ENCODE peak calls at places on chromosome 4, in five cellular contexts. One of them, this sample, is unnamed.

GRCh38 chr4:76831475-76832390 is 66.2 kb downstream of the SOWAHB start:
- DNase-seq in HCT116: no peak
- DNase-seq in astrocyte of the cerebellum: no peak
- DNase-seq in heart left ventricle: no peak
- DNase-seq in uterus: no peak
- DNase-seq in this sample: no peak

GRCh38 chr4:104128031-104128849 is 366.5 kb downstream of the CXXC4 start:
- DNase-seq in HCT116: no peak
- DNase-seq in astrocyte of the cerebellum: peak; percentile 3
- DNase-seq in heart left ventricle: no peak
- DNase-seq in uterus: no peak
- DNase-seq in this sample: no peak

GRCh38 chr4:5051210-5051691 is at the start of gene STK32B:
- DNase-seq in HCT116: no peak
- DNase-seq in astrocyte of the cerebellum: peak; percentile 15
- DNase-seq in heart left ventricle: peak; percentile 80
- DNase-seq in uterus: peak; percentile 55
- DNase-seq in this sample: peak; percentile 45

GRCh38 chr4:101475246-101475645 is 127.9 kb upstream of the PPP3CA start:
- DNase-seq in HCT116: no peak
- DNase-seq in astrocyte of the cerebellum: no peak
- DNase-seq in heart left ventricle: no peak
- DNase-seq in uterus: no peak
- DNase-seq in this sample: no peak

GRCh38 chr4:142547974-142548373 is 298.1 kb downstream of the INPP4B start:
- DNase-seq in HCT116: no peak
- DNase-seq in astrocyte of the cerebellum: no peak
- DNase-seq in heart left ventricle: no peak
- DNase-seq in uterus: no peak
- DNase-seq in this sample: no peak

GRCh38 chr4:1241936-1242505 is 6.9 kb downstream of the CTBP1 start:
- DNase-seq in HCT116: no peak
- DNase-seq in astrocyte of the cerebellum: no peak
- DNase-seq in heart left ventricle: peak; percentile 55
- DNase-seq in uterus: no peak
- DNase-seq in this sample: no peak

GRCh38 chr4:148116264-148116663 is 325.9 kb downstream of the NR3C2 start:
- DNase-seq in HCT116: no peak
- DNase-seq in astrocyte of the cerebellum: peak; percentile 92
- DNase-seq in heart left ventricle: no peak
- DNase-seq in uterus: no peak
- DNase-seq in this sample: no peak

GRCh38 chr4:38663021-38663800 is 788 bp upstream of the KLF3 start:
- DNase-seq in HCT116: no peak
- DNase-seq in astrocyte of the cerebellum: peak; percentile 57
- DNase-seq in heart left ventricle: no peak
- DNase-seq in uterus: peak; percentile 53
- DNase-seq in this sample: peak; percentile 74

GRCh38 chr4:113042502-113042901 is 7.0 kb upstream of the ANK2 start:
- DNase-seq in HCT116: no peak
- DNase-seq in astrocyte of the cerebellum: no peak
- DNase-seq in heart left ventricle: no peak
- DNase-seq in uterus: no peak
- DNase-seq in this sample: no peak

GRCh38 chr4:73021634-73022033 is 47.9 kb downstream of the COX18 start:
- DNase-seq in HCT116: peak; percentile 22
- DNase-seq in astrocyte of the cerebellum: peak; percentile 52
- DNase-seq in heart left ventricle: no peak
- DNase-seq in uterus: no peak
- DNase-seq in this sample: peak; percentile 46

GRCh38 chr4:154018659-154019058 is 229.8 kb upstream of the SFRP2 start:
- DNase-seq in HCT116: no peak
- DNase-seq in astrocyte of the cerebellum: no peak
- DNase-seq in heart left ventricle: no peak
- DNase-seq in uterus: no peak
- DNase-seq in this sample: no peak

GRCh38 chr4:105042451-105042850 is 104.2 kb upstream of the TET2 start:
- DNase-seq in HCT116: no peak
- DNase-seq in astrocyte of the cerebellum: no peak
- DNase-seq in heart left ventricle: no peak
- DNase-seq in uterus: no peak
- DNase-seq in this sample: no peak

GRCh38 chr4:106063009-106063408 is 167.7 kb downstream of the NPNT start:
- DNase-seq in HCT116: no peak
- DNase-seq in astrocyte of the cerebellum: peak; percentile 40
- DNase-seq in heart left ventricle: no peak
- DNase-seq in uterus: no peak
- DNase-seq in this sample: no peak

GRCh38 chr4:15250021-15250441 is 177.8 kb upstream of the C1QTNF7 start:
- DNase-seq in HCT116: no peak
- DNase-seq in astrocyte of the cerebellum: no peak
- DNase-seq in heart left ventricle: no peak
- DNase-seq in uterus: no peak
- DNase-seq in this sample: no peak

GRCh38 chr4:56959064-56959463 is 18.3 kb downstream of the NOA1 start:
- DNase-seq in HCT116: no peak
- DNase-seq in astrocyte of the cerebellum: no peak
- DNase-seq in heart left ventricle: no peak
- DNase-seq in uterus: no peak
- DNase-seq in this sample: no peak

GRCh38 chr4:7722716-7723115 is 216.9 kb downstream of the AFAP1 start:
- DNase-seq in HCT116: no peak
- DNase-seq in astrocyte of the cerebellum: no peak
- DNase-seq in heart left ventricle: no peak
- DNase-seq in uterus: no peak
- DNase-seq in this sample: no peak

GRCh38 chr4:20043992-20044391 is 207.7 kb upstream of the SLIT2 start:
- DNase-seq in HCT116: no peak
- DNase-seq in astrocyte of the cerebellum: no peak
- DNase-seq in heart left ventricle: no peak
- DNase-seq in uterus: no peak
- DNase-seq in this sample: no peak

DNA sequence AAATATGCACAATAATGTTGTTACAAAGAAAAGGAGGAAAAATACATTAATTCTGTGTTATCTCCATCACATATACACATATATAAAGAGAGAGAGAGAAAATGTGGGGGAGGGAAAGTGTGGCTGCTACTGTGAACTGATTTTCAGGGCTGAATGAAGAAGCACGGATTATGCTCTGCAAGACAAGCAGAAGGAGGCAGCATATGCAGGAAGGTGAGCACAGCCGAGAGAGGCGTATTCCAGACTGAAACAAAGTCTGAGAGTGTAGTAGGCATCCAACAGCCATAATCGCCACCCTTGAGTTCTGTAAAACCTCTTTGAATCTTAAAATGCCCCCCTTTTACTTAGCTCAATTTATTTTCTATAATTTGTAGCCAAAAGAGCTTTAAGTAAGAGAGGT is 1081.7 kb upstream of the GRID2 start:
- DNase-seq in HCT116: no peak
- DNase-seq in astrocyte of the cerebellum: no peak
- DNase-seq in heart left ventricle: no peak
- DNase-seq in uterus: no peak
- DNase-seq in this sample: no peak
- TF ChIP-seq CTCF in HCT116: no peak
- TF ChIP-seq CTCF in astrocyte of the cerebellum: no peak
- TF ChIP-seq CTCF in heart left ventricle: no peak
- TF ChIP-seq CTCF in uterus: no peak
- TF ChIP-seq CTCF in this sample: no peak

GRCh38 chr4:136186650-136187049 is 1345.6 kb downstream of the PCDH18 start:
- DNase-seq in HCT116: no peak
- DNase-seq in astrocyte of the cerebellum: no peak
- DNase-seq in heart left ventricle: no peak
- DNase-seq in uterus: no peak
- DNase-seq in this sample: no peak

DNA sequence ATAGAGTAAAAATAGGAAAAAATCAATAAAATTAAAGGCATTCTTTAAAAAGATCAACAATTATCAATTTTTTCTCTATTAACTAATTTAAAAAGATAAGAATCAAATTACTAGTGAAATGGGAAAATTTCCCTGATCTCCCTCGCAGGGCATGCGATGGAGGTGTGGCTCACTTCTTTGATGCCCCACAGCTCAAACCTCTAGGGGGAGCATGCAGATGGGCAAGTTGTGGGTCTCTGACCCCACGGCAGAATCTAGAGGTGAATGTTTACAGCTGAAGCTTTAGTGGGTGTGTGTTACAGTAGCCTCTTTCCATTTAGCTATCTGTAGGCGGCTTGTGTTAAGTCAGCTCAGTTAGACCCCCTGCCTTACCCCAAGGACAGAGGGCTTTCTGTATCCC is 1348.8 kb downstream of the PCDH18 start:
- DNase-seq in HCT116: no peak
- DNase-seq in astrocyte of the cerebellum: no peak
- DNase-seq in heart left ventricle: no peak
- DNase-seq in uterus: no peak
- DNase-seq in this sample: no peak
- TF ChIP-seq CTCF in HCT116: peak; percentile 25
- TF ChIP-seq CTCF in astrocyte of the cerebellum: no peak
- TF ChIP-seq CTCF in heart left ventricle: no peak
- TF ChIP-seq CTCF in uterus: no peak
- TF ChIP-seq CTCF in this sample: no peak

GRCh38 chr4:77880784-77881183 is 18.2 kb downstream of the MRPL1 start:
- DNase-seq in HCT116: no peak
- DNase-seq in astrocyte of the cerebellum: no peak
- DNase-seq in heart left ventricle: no peak
- DNase-seq in uterus: no peak
- DNase-seq in this sample: no peak

GRCh38 chr4:77877167-77877566 is 14.5 kb downstream of the MRPL1 start:
- DNase-seq in HCT116: no peak
- DNase-seq in astrocyte of the cerebellum: no peak
- DNase-seq in heart left ventricle: no peak
- DNase-seq in uterus: no peak
- DNase-seq in this sample: no peak

GRCh38 chr4:77877771-77878170 is 15.1 kb downstream of the MRPL1 start:
- DNase-seq in HCT116: no peak
- DNase-seq in astrocyte of the cerebellum: no peak
- DNase-seq in heart left ventricle: no peak
- DNase-seq in uterus: no peak
- DNase-seq in this sample: no peak

GRCh38 chr4:77881460-77882295 is 19.0 kb downstream of the MRPL1 start:
- DNase-seq in HCT116: no peak
- DNase-seq in astrocyte of the cerebellum: no peak
- DNase-seq in heart left ventricle: no peak
- DNase-seq in uterus: no peak
- DNase-seq in this sample: no peak

GRCh38 chr4:77878176-77878575 is 15.5 kb downstream of the MRPL1 start:
- DNase-seq in HCT116: no peak
- DNase-seq in astrocyte of the cerebellum: no peak
- DNase-seq in heart left ventricle: no peak
- DNase-seq in uterus: no peak
- DNase-seq in this sample: no peak
- TF ChIP-seq CTCF in HCT116: no peak
- TF ChIP-seq CTCF in astrocyte of the cerebellum: no peak
- TF ChIP-seq CTCF in heart left ventricle: no peak
- TF ChIP-seq CTCF in uterus: no peak
- TF ChIP-seq CTCF in this sample: no peak

GRCh38 chr4:184511156-184511555 is 36.8 kb upstream of the IRF2 start:
- DNase-seq in HCT116: no peak
- DNase-seq in astrocyte of the cerebellum: no peak
- DNase-seq in heart left ventricle: no peak
- DNase-seq in uterus: no peak
- DNase-seq in this sample: no peak
- TF ChIP-seq CTCF in HCT116: no peak
- TF ChIP-seq CTCF in astrocyte of the cerebellum: no peak
- TF ChIP-seq CTCF in heart left ventricle: no peak
- TF ChIP-seq CTCF in uterus: no peak
- TF ChIP-seq CTCF in this sample: no peak

DNA sequence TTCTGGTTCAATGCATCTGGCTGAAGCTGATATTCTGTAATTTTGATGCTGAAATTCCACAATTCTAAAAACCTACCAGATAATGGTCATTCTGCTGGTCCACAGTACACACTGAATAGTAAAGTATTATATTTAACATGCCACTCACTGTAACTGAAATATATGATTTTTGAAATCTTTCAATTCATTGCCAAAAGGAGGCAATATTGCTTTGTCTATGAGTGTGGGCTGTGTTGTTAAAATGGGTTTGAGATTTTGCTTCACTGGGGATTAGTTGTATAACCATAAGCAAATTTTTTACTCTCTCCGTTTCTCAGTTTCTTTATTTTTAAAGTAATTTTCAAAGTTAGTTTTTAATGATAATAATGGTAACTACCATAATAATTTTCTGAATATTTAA is 1404.1 kb upstream of the IGFBP7 start:
- DNase-seq in HCT116: no peak
- DNase-seq in astrocyte of the cerebellum: no peak
- DNase-seq in heart left ventricle: no peak
- DNase-seq in uterus: no peak
- DNase-seq in this sample: no peak
- TF ChIP-seq CTCF in HCT116: no peak
- TF ChIP-seq CTCF in astrocyte of the cerebellum: no peak
- TF ChIP-seq CTCF in heart left ventricle: no peak
- TF ChIP-seq CTCF in uterus: no peak
- TF ChIP-seq CTCF in this sample: no peak

DNA sequence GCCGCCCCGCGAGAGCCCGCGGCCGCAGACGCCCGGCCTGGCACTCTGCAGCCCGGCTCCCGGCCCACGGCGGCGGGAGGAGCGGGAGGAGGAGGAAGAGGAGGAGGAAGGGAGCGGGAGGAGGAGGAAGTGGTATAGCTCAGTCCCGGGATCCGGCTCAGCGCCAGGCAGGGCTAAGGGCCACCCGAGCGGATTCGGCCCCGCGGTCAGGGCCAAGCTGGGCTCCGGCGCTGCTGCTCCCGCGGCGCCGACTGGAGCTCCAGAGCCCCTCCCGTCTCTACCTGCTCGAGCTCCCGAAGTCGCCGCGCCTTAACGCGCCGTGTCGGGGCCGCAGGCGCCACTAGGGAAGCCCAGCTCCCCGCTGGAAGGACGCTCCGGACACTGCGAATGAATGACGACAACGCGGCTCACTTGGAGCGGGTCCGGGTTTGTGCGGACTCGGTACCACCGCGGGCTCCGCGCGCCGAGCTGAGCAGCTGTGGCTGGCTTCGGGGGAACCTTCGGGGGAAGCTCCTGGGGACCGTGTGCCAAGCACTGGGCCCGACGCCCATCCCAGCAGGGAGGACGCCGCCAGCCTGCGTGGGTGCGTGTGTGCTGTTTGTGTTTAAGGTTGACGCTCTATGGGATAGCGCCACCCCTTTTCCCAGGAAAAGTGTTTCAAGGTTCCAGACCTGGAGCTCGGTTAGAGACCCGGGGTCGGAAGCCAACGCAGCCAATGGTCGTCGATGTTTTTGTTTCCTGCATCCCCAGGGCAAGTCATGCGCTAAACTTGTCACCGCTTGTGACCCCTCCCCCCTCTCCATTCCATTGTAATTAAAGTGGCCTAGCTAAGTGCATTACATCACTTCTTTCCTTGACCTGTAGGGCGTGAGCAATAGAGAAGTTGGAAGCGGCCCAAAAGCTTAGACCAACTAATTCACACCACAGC is at the start of gene TBC1D9:
- DNase-seq in HCT116: peak; percentile 86
- DNase-seq in astrocyte of the cerebellum: peak; percentile 56
- DNase-seq in heart left ventricle: peak; percentile 91
- DNase-seq in uterus: peak; percentile 81
- DNase-seq in this sample: peak; percentile 50
- TF ChIP-seq CTCF in HCT116: peak; percentile 4
- TF ChIP-seq CTCF in astrocyte of the cerebellum: no peak
- TF ChIP-seq CTCF in heart left ventricle: peak; percentile 15
- TF ChIP-seq CTCF in uterus: no peak
- TF ChIP-seq CTCF in this sample: no peak